ENCODE peak calls at places on chromosomes 16 and 17, in five cellular contexts. One of them, this sample, is unnamed.

GRCh38 chr17:66200685-66201092 is 8.8 kb upstream of the CEP112 start:
- DNase-seq in astrocyte of the spinal cord: peak; percentile 76
- DNase-seq in uterus: no peak
- DNase-seq in fibroblast of lung: peak; percentile 86
- DNase-seq in AG09309: peak; percentile 52
- DNase-seq in this sample: no peak

GRCh38 chr16:10016761-10017160 is 165.5 kb downstream of the GRIN2A start:
- DNase-seq in astrocyte of the spinal cord: no peak
- DNase-seq in uterus: no peak
- DNase-seq in fibroblast of lung: no peak
- DNase-seq in AG09309: no peak
- DNase-seq in this sample: no peak

GRCh38 chr17:42010898-42011516 is 6.2 kb downstream of the DNAJC7 start:
- DNase-seq in astrocyte of the spinal cord: no peak
- DNase-seq in uterus: no peak
- DNase-seq in fibroblast of lung: peak; percentile 34
- DNase-seq in AG09309: no peak
- DNase-seq in this sample: no peak

GRCh38 chr17:44492706-44493272 is 10.4 kb downstream of the GPATCH8 start:
- DNase-seq in astrocyte of the spinal cord: no peak
- DNase-seq in uterus: no peak
- DNase-seq in fibroblast of lung: no peak
- DNase-seq in AG09309: no peak
- DNase-seq in this sample: no peak

GRCh38 chr17:21564262-21564661 is 128.1 kb upstream of the KCNJ18 start:
- DNase-seq in astrocyte of the spinal cord: no peak
- DNase-seq in uterus: no peak
- DNase-seq in fibroblast of lung: no peak
- DNase-seq in AG09309: no peak
- DNase-seq in this sample: no peak

GRCh38 chr17:41823580-41823979 is 10.8 kb downstream of the FKBP10 start:
- DNase-seq in astrocyte of the spinal cord: no peak
- DNase-seq in uterus: no peak
- DNase-seq in fibroblast of lung: no peak
- DNase-seq in AG09309: no peak
- DNase-seq in this sample: no peak

GRCh38 chr17:65041518-65041917 is 15.0 kb downstream of the GNA13 start:
- DNase-seq in astrocyte of the spinal cord: no peak
- DNase-seq in uterus: no peak
- DNase-seq in fibroblast of lung: no peak
- DNase-seq in AG09309: no peak
- DNase-seq in this sample: no peak

GRCh38 chr17:21166599-21167265 is 40.0 kb downstream of the DHRS7B start:
- DNase-seq in astrocyte of the spinal cord: no peak
- DNase-seq in uterus: no peak
- DNase-seq in fibroblast of lung: peak; percentile 70
- DNase-seq in AG09309: peak; percentile 55
- DNase-seq in this sample: no peak

GRCh38 chr17:79923974-79924638 is 84.9 kb upstream of the CBX4 start:
- DNase-seq in astrocyte of the spinal cord: no peak
- DNase-seq in uterus: no peak
- DNase-seq in fibroblast of lung: no peak
- DNase-seq in AG09309: no peak
- DNase-seq in this sample: no peak

GRCh38 chr16:88803264-88803987 is at the start of gene CDT1:
- DNase-seq in astrocyte of the spinal cord: peak; percentile 67
- DNase-seq in uterus: peak; percentile 89
- DNase-seq in fibroblast of lung: peak; percentile 79
- DNase-seq in AG09309: no peak
- DNase-seq in this sample: peak; percentile 76

GRCh38 chr16:75074920-75075687 is 41.5 kb downstream of the LDHD start:
- DNase-seq in astrocyte of the spinal cord: no peak
- DNase-seq in uterus: no peak
- DNase-seq in fibroblast of lung: no peak
- DNase-seq in AG09309: no peak
- DNase-seq in this sample: peak; percentile 11

GRCh38 chr16:89111263-89111662 is 17.6 kb downstream of the ACSF3 start:
- DNase-seq in astrocyte of the spinal cord: no peak
- DNase-seq in uterus: no peak
- DNase-seq in fibroblast of lung: no peak
- DNase-seq in AG09309: no peak
- DNase-seq in this sample: peak; percentile 33

GRCh38 chr17:72338847-72339790 is 218.3 kb downstream of the SOX9 start:
- DNase-seq in astrocyte of the spinal cord: peak; percentile 96
- DNase-seq in uterus: no peak
- DNase-seq in fibroblast of lung: peak; percentile 89
- DNase-seq in AG09309: peak; percentile 69
- DNase-seq in this sample: no peak

GRCh38 chr17:81907219-81908145 is 3.7 kb downstream of the PCYT2 start:
- DNase-seq in astrocyte of the spinal cord: no peak
- DNase-seq in uterus: peak; percentile 14
- DNase-seq in fibroblast of lung: no peak
- DNase-seq in AG09309: no peak
- DNase-seq in this sample: no peak

GRCh38 chr17:10777131-10777805 is 26.6 kb downstream of the TMEM238L start:
- DNase-seq in astrocyte of the spinal cord: no peak
- DNase-seq in uterus: no peak
- DNase-seq in fibroblast of lung: no peak
- DNase-seq in AG09309: no peak
- DNase-seq in this sample: no peak

GRCh38 chr17:19747159-19747719 is 859 bp downstream of the ALDH3A1 start:
- DNase-seq in astrocyte of the spinal cord: no peak
- DNase-seq in uterus: no peak
- DNase-seq in fibroblast of lung: no peak
- DNase-seq in AG09309: no peak
- DNase-seq in this sample: no peak

GRCh38 chr17:59746849-59747445 is 39.5 kb downstream of the VMP1 start:
- DNase-seq in astrocyte of the spinal cord: peak; percentile 82
- DNase-seq in uterus: no peak
- DNase-seq in fibroblast of lung: peak; percentile 81
- DNase-seq in AG09309: no peak
- DNase-seq in this sample: no peak

GRCh38 chr17:12667299-12667958 is 1.7 kb downstream of the MYOCD start:
- DNase-seq in astrocyte of the spinal cord: peak; percentile 73
- DNase-seq in uterus: peak; percentile 46
- DNase-seq in fibroblast of lung: peak; percentile 77
- DNase-seq in AG09309: peak; percentile 33
- DNase-seq in this sample: no peak

GRCh38 chr17:6437466-6437865 is 2.5 kb upstream of the AIPL1 start:
- DNase-seq in astrocyte of the spinal cord: no peak
- DNase-seq in uterus: no peak
- DNase-seq in fibroblast of lung: no peak
- DNase-seq in AG09309: no peak
- DNase-seq in this sample: no peak

GRCh38 chr17:19996502-19996901 is 12.7 kb upstream of the SPECC1 start:
- DNase-seq in astrocyte of the spinal cord: no peak
- DNase-seq in uterus: no peak
- DNase-seq in fibroblast of lung: no peak
- DNase-seq in AG09309: no peak
- DNase-seq in this sample: no peak

GRCh38 chr17:34378664-34379101 is 15.7 kb upstream of the CCL1 start:
- DNase-seq in astrocyte of the spinal cord: no peak
- DNase-seq in uterus: no peak
- DNase-seq in fibroblast of lung: peak; percentile 2
- DNase-seq in AG09309: no peak
- DNase-seq in this sample: no peak

GRCh38 chr16:969508-970378 is 1.0 kb downstream of the LMF1 start:
- DNase-seq in astrocyte of the spinal cord: no peak
- DNase-seq in uterus: no peak
- DNase-seq in fibroblast of lung: peak; percentile 14
- DNase-seq in AG09309: no peak
- DNase-seq in this sample: no peak

GRCh38 chr17:28509784-28510183 is 3.6 kb downstream of the FOXN1 start:
- DNase-seq in astrocyte of the spinal cord: no peak
- DNase-seq in uterus: no peak
- DNase-seq in fibroblast of lung: no peak
- DNase-seq in AG09309: no peak
- DNase-seq in this sample: no peak

GRCh38 chr16:2034695-2035430 is 8.2 kb downstream of the NHERF2 start:
- DNase-seq in astrocyte of the spinal cord: no peak
- DNase-seq in uterus: peak; percentile 39
- DNase-seq in fibroblast of lung: no peak
- DNase-seq in AG09309: no peak
- DNase-seq in this sample: no peak

GRCh38 chr16:2035431-2036199 is 8.9 kb downstream of the NHERF2 start:
- DNase-seq in astrocyte of the spinal cord: peak; percentile 93
- DNase-seq in uterus: peak; percentile 66
- DNase-seq in fibroblast of lung: peak; percentile 85
- DNase-seq in AG09309: peak; percentile 57
- DNase-seq in this sample: no peak

GRCh38 chr16:2032285-2033056 is 5.8 kb downstream of the NHERF2 start:
- DNase-seq in astrocyte of the spinal cord: no peak
- DNase-seq in uterus: peak; percentile 41
- DNase-seq in fibroblast of lung: no peak
- DNase-seq in AG09309: no peak
- DNase-seq in this sample: peak; percentile 76

GRCh38 chr16:2031081-2031577 is 4.4 kb downstream of the NHERF2 start:
- DNase-seq in astrocyte of the spinal cord: no peak
- DNase-seq in uterus: no peak
- DNase-seq in fibroblast of lung: no peak
- DNase-seq in AG09309: no peak
- DNase-seq in this sample: no peak

GRCh38 chr16:2033057-2033911 is 6.6 kb downstream of the NHERF2 start:
- DNase-seq in astrocyte of the spinal cord: peak; percentile 66
- DNase-seq in uterus: peak; percentile 72
- DNase-seq in fibroblast of lung: peak; percentile 55
- DNase-seq in AG09309: no peak
- DNase-seq in this sample: peak; percentile 90
- H3K4me3 ChIP-seq in astrocyte of the spinal cord: peak overlapping the region; percentile 28
- H3K4me3 ChIP-seq in uterus: peak overlapping the region; percentile 20
- H3K4me3 ChIP-seq in fibroblast of lung: peak overlapping the region; percentile 28
- H3K4me3 ChIP-seq in AG09309: peak overlapping the region; percentile 57
- H3K4me3 ChIP-seq in this sample: peak overlapping the region; percentile 45

GRCh38 chr17:36000730-36001108 is 634 bp downstream of the CCL15 start:
- DNase-seq in astrocyte of the spinal cord: no peak
- DNase-seq in uterus: no peak
- DNase-seq in fibroblast of lung: no peak
- DNase-seq in AG09309: no peak
- DNase-seq in this sample: no peak
- H3K4me3 ChIP-seq in astrocyte of the spinal cord: no peak overlapping the region
- H3K4me3 ChIP-seq in uterus: no peak overlapping the region
- H3K4me3 ChIP-seq in fibroblast of lung: no peak overlapping the region
- H3K4me3 ChIP-seq in AG09309: no peak overlapping the region
- H3K4me3 ChIP-seq in this sample: no peak overlapping the region

GRCh38 chr17:1031711-1032110 is 34.8 kb downstream of the TIMM22 start:
- DNase-seq in astrocyte of the spinal cord: peak; percentile 36
- DNase-seq in uterus: peak; percentile 78
- DNase-seq in fibroblast of lung: peak; percentile 68
- DNase-seq in AG09309: no peak
- DNase-seq in this sample: no peak
- H3K4me3 ChIP-seq in astrocyte of the spinal cord: no peak overlapping the region
- H3K4me3 ChIP-seq in uterus: peak overlapping the region; percentile 46
- H3K4me3 ChIP-seq in fibroblast of lung: no peak overlapping the region
- H3K4me3 ChIP-seq in AG09309: no peak overlapping the region
- H3K4me3 ChIP-seq in this sample: no peak overlapping the region

GRCh38 chr17:76969598-76970172 is 101.5 kb downstream of the MGAT5B start:
- DNase-seq in astrocyte of the spinal cord: no peak
- DNase-seq in uterus: no peak
- DNase-seq in fibroblast of lung: no peak
- DNase-seq in AG09309: no peak
- DNase-seq in this sample: no peak
- H3K4me3 ChIP-seq in astrocyte of the spinal cord: no peak overlapping the region
- H3K4me3 ChIP-seq in uterus: no peak overlapping the region
- H3K4me3 ChIP-seq in fibroblast of lung: no peak overlapping the region
- H3K4me3 ChIP-seq in AG09309: no peak overlapping the region
- H3K4me3 ChIP-seq in this sample: peak overlapping the region; percentile 41